ENCODE peak calls at places on chromosomes 13 and 19, in nine cellular contexts. One of them, this sample, is unnamed.

GRCh38 chr13:85616275-85616674 is 182.9 kb downstream of the SLITRK6 start:
- DNase-seq in activated T-cell treated with anti-CD3 and anti-CD28 coated beads for 1 hour: no peak
- DNase-seq in cardiac fibroblast: no peak
- DNase-seq in AG09319: no peak
- DNase-seq in spleen: no peak
- DNase-seq in WTC11: no peak
- DNase-seq in body of pancreas: no peak
- DNase-seq in activated CD4-positive, alpha-beta memory T cell treated with anti-CD3 and anti-CD28 coated beads for 36 hours: no peak
- DNase-seq in KBM-7: no peak
- DNase-seq in this sample: no peak

GRCh38 chr19:57506163-57506562 is 6.4 kb downstream of the ZNF773 start:
- DNase-seq in activated T-cell treated with anti-CD3 and anti-CD28 coated beads for 1 hour: no peak
- DNase-seq in cardiac fibroblast: no peak
- DNase-seq in AG09319: no peak
- DNase-seq in spleen: no peak
- DNase-seq in WTC11: no peak
- DNase-seq in body of pancreas: no peak
- DNase-seq in activated CD4-positive, alpha-beta memory T cell treated with anti-CD3 and anti-CD28 coated beads for 36 hours: no peak
- DNase-seq in KBM-7: no peak
- DNase-seq in this sample: no peak

GRCh38 chr13:48500652-48501197 is 32.2 kb downstream of the RCBTB2 start:
- DNase-seq in activated T-cell treated with anti-CD3 and anti-CD28 coated beads for 1 hour: no peak
- DNase-seq in cardiac fibroblast: peak; percentile 85
- DNase-seq in AG09319: peak; percentile 83
- DNase-seq in spleen: no peak
- DNase-seq in WTC11: no peak
- DNase-seq in body of pancreas: no peak
- DNase-seq in activated CD4-positive, alpha-beta memory T cell treated with anti-CD3 and anti-CD28 coated beads for 36 hours: peak; percentile 27
- DNase-seq in KBM-7: peak; percentile 86
- DNase-seq in this sample: peak; percentile 96

GRCh38 chr13:113110048-113110851 is 4.7 kb downstream of the F7 start:
- DNase-seq in activated T-cell treated with anti-CD3 and anti-CD28 coated beads for 1 hour: no peak
- DNase-seq in cardiac fibroblast: no peak
- DNase-seq in AG09319: no peak
- DNase-seq in spleen: peak; percentile 59
- DNase-seq in WTC11: peak; percentile 31
- DNase-seq in body of pancreas: peak; percentile 14
- DNase-seq in activated CD4-positive, alpha-beta memory T cell treated with anti-CD3 and anti-CD28 coated beads for 36 hours: peak; percentile 36
- DNase-seq in KBM-7: no peak
- DNase-seq in this sample: peak; percentile 13

GRCh38 chr13:90689111-90689510 is 658.4 kb upstream of the MIR17HG start:
- DNase-seq in activated T-cell treated with anti-CD3 and anti-CD28 coated beads for 1 hour: no peak
- DNase-seq in cardiac fibroblast: no peak
- DNase-seq in AG09319: no peak
- DNase-seq in spleen: no peak
- DNase-seq in WTC11: no peak
- DNase-seq in body of pancreas: no peak
- DNase-seq in activated CD4-positive, alpha-beta memory T cell treated with anti-CD3 and anti-CD28 coated beads for 36 hours: no peak
- DNase-seq in KBM-7: no peak
- DNase-seq in this sample: no peak

GRCh38 chr13:50410921-50411712 is 395.9 kb downstream of the KCNRG start:
- DNase-seq in activated T-cell treated with anti-CD3 and anti-CD28 coated beads for 1 hour: no peak
- DNase-seq in cardiac fibroblast: peak; percentile 82
- DNase-seq in AG09319: no peak
- DNase-seq in spleen: no peak
- DNase-seq in WTC11: no peak
- DNase-seq in body of pancreas: no peak
- DNase-seq in activated CD4-positive, alpha-beta memory T cell treated with anti-CD3 and anti-CD28 coated beads for 36 hours: no peak
- DNase-seq in KBM-7: no peak
- DNase-seq in this sample: peak; percentile 87

GRCh38 chr19:3073159-3073563 is 10.9 kb upstream of the TLE5 start:
- DNase-seq in activated T-cell treated with anti-CD3 and anti-CD28 coated beads for 1 hour: no peak
- DNase-seq in cardiac fibroblast: peak; percentile 93
- DNase-seq in AG09319: no peak
- DNase-seq in spleen: no peak
- DNase-seq in WTC11: no peak
- DNase-seq in body of pancreas: no peak
- DNase-seq in activated CD4-positive, alpha-beta memory T cell treated with anti-CD3 and anti-CD28 coated beads for 36 hours: no peak
- DNase-seq in KBM-7: peak; percentile 63
- DNase-seq in this sample: peak; percentile 75

GRCh38 chr19:17855333-17856152 is 4.2 kb upstream of the RPL18A start:
- DNase-seq in activated T-cell treated with anti-CD3 and anti-CD28 coated beads for 1 hour: peak; percentile 91
- DNase-seq in cardiac fibroblast: peak; percentile 76
- DNase-seq in AG09319: no peak
- DNase-seq in spleen: peak; percentile 98
- DNase-seq in WTC11: peak; percentile 95
- DNase-seq in body of pancreas: peak; percentile 89
- DNase-seq in activated CD4-positive, alpha-beta memory T cell treated with anti-CD3 and anti-CD28 coated beads for 36 hours: peak; percentile 95
- DNase-seq in KBM-7: peak; percentile 83
- DNase-seq in this sample: peak; percentile 42

GRCh38 chr19:54616840-54617560 is 13.3 kb upstream of the LILRB1 start:
- DNase-seq in activated T-cell treated with anti-CD3 and anti-CD28 coated beads for 1 hour: no peak
- DNase-seq in cardiac fibroblast: no peak
- DNase-seq in AG09319: no peak
- DNase-seq in spleen: no peak
- DNase-seq in WTC11: no peak
- DNase-seq in body of pancreas: no peak
- DNase-seq in activated CD4-positive, alpha-beta memory T cell treated with anti-CD3 and anti-CD28 coated beads for 36 hours: no peak
- DNase-seq in KBM-7: no peak
- DNase-seq in this sample: no peak

GRCh38 chr13:47675871-47676270 is 325.2 kb downstream of the SUCLA2 start:
- DNase-seq in activated T-cell treated with anti-CD3 and anti-CD28 coated beads for 1 hour: no peak
- DNase-seq in cardiac fibroblast: no peak
- DNase-seq in AG09319: no peak
- DNase-seq in spleen: no peak
- DNase-seq in WTC11: no peak
- DNase-seq in body of pancreas: no peak
- DNase-seq in activated CD4-positive, alpha-beta memory T cell treated with anti-CD3 and anti-CD28 coated beads for 36 hours: no peak
- DNase-seq in KBM-7: no peak
- DNase-seq in this sample: no peak

GRCh38 chr13:99648266-99648665 is 147.0 kb downstream of the TM9SF2 start:
- DNase-seq in activated T-cell treated with anti-CD3 and anti-CD28 coated beads for 1 hour: no peak
- DNase-seq in cardiac fibroblast: no peak
- DNase-seq in AG09319: no peak
- DNase-seq in spleen: no peak
- DNase-seq in WTC11: no peak
- DNase-seq in body of pancreas: no peak
- DNase-seq in activated CD4-positive, alpha-beta memory T cell treated with anti-CD3 and anti-CD28 coated beads for 36 hours: no peak
- DNase-seq in KBM-7: no peak
- DNase-seq in this sample: no peak

This sample was measured in amniotic epithelial cell.